ENCODE peak calls at places on chromosomes 6 and 20, in seven cellular contexts. One of them, this sample, is unnamed.

GRCh38 chr6:75207211-75207984 is 1.5 kb upstream of the COL12A1 start:
- DNase-seq in stomach: no peak
- DNase-seq in A549: no peak
- DNase-seq in SK-N-SH: peak; percentile 15
- DNase-seq in ovary: peak; percentile 36
- DNase-seq in tibial nerve: no peak
- DNase-seq in H1: no peak
- DNase-seq in this sample: no peak

GRCh38 chr20:61788343-61788742 is 277.3 kb downstream of the TAF4 start:
- DNase-seq in stomach: no peak
- DNase-seq in A549: no peak
- DNase-seq in SK-N-SH: no peak
- DNase-seq in ovary: no peak
- DNase-seq in tibial nerve: no peak
- DNase-seq in H1: no peak
- DNase-seq in this sample: no peak

GRCh38 chr6:158622545-158623190 is 21.9 kb downstream of the DYNLT1 start:
- DNase-seq in stomach: peak; percentile 17
- DNase-seq in A549: no peak
- DNase-seq in SK-N-SH: no peak
- DNase-seq in ovary: peak; percentile 9
- DNase-seq in tibial nerve: no peak
- DNase-seq in H1: no peak
- DNase-seq in this sample: no peak

GRCh38 chr6:144480518-144480917 is 195.4 kb downstream of the UTRN start:
- DNase-seq in stomach: no peak
- DNase-seq in A549: no peak
- DNase-seq in SK-N-SH: no peak
- DNase-seq in ovary: no peak
- DNase-seq in tibial nerve: no peak
- DNase-seq in H1: no peak
- DNase-seq in this sample: no peak

GRCh38 chr6:83461438-83461837 is 30.6 kb upstream of the ME1 start:
- DNase-seq in stomach: no peak
- DNase-seq in A549: no peak
- DNase-seq in SK-N-SH: no peak
- DNase-seq in ovary: no peak
- DNase-seq in tibial nerve: no peak
- DNase-seq in H1: no peak
- DNase-seq in this sample: no peak

GRCh38 chr20:17614176-17614811 is 44.4 kb downstream of the DSTN start:
- DNase-seq in stomach: peak; percentile 83
- DNase-seq in A549: no peak
- DNase-seq in SK-N-SH: peak; percentile 14
- DNase-seq in ovary: peak; percentile 84
- DNase-seq in tibial nerve: no peak
- DNase-seq in H1: no peak
- DNase-seq in this sample: peak; percentile 78

GRCh38 chr6:157813757-157814455 is 9.1 kb upstream of the SNX9 start:
- DNase-seq in stomach: no peak
- DNase-seq in A549: no peak
- DNase-seq in SK-N-SH: no peak
- DNase-seq in ovary: no peak
- DNase-seq in tibial nerve: no peak
- DNase-seq in H1: no peak
- DNase-seq in this sample: no peak

GRCh38 chr6:169084067-169084466 is 169.6 kb downstream of the THBS2 start:
- DNase-seq in stomach: no peak
- DNase-seq in A549: no peak
- DNase-seq in SK-N-SH: no peak
- DNase-seq in ovary: no peak
- DNase-seq in tibial nerve: no peak
- DNase-seq in H1: no peak
- DNase-seq in this sample: no peak

GRCh38 chr6:54981647-54982046 is 135.1 kb downstream of the FAM83B start:
- DNase-seq in stomach: no peak
- DNase-seq in A549: no peak
- DNase-seq in SK-N-SH: no peak
- DNase-seq in ovary: no peak
- DNase-seq in tibial nerve: no peak
- DNase-seq in H1: no peak
- DNase-seq in this sample: no peak

GRCh38 chr6:116648161-116648560 is 20.4 kb downstream of the ZUP1 start:
- DNase-seq in stomach: no peak
- DNase-seq in A549: no peak
- DNase-seq in SK-N-SH: no peak
- DNase-seq in ovary: no peak
- DNase-seq in tibial nerve: no peak
- DNase-seq in H1: no peak
- DNase-seq in this sample: no peak

GRCh38 chr6:53734473-53735299 is 60.1 kb upstream of the LRRC1 start:
- DNase-seq in stomach: peak; percentile 60
- DNase-seq in A549: peak; percentile 56
- DNase-seq in SK-N-SH: peak; percentile 9
- DNase-seq in ovary: no peak
- DNase-seq in tibial nerve: no peak
- DNase-seq in H1: peak; percentile 29
- DNase-seq in this sample: peak; percentile 68

GRCh38 chr6:44512868-44513641 is 125.5 kb downstream of the CDC5L start:
- DNase-seq in stomach: no peak
- DNase-seq in A549: no peak
- DNase-seq in SK-N-SH: no peak
- DNase-seq in ovary: no peak
- DNase-seq in tibial nerve: no peak
- DNase-seq in H1: no peak
- DNase-seq in this sample: no peak

DNA sequence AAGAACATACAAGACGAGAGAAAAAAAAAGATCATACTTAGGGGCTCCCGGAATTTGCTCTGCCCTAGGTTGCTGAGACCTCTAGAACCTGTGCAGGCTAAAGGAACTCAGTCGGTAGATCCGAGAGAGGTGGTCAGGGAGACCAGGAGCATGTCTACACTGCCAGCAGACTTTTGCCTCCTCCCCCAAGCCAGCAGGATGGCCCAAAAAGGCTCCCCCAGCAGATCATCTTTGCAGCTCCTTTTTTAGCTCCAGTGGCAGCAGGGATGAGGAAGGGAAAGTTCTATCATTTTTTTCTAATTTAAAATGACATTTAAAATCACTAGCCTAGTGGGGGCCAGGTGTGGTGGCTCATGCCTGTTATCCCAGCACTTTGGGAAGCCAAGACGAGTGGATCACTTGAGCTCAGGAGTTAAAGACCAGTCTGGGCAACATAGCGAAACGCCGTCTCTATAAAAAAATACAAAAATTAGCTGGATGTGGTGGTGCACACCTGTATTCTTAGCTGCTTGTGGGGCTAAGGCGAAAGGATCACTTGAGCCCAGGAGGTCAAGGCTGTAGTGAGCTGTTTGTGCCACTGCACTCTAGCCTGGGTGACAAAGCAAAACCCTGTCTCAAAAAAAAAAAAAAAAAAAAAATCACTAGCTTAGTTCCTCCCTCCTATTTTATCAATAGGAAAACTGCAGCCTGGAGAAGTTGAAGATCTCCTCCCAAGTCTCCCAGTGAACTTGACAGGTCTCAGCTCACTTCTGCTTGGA is 69.3 kb upstream of the MYL9 start:
- DNase-seq in stomach: no peak
- DNase-seq in A549: no peak
- DNase-seq in SK-N-SH: no peak
- DNase-seq in ovary: no peak
- DNase-seq in tibial nerve: no peak
- DNase-seq in H1: no peak
- DNase-seq in this sample: no peak
- H3K4me1 ChIP-seq in stomach: peaks cover 87% of the 10 kb centered on the region
- H3K4me1 ChIP-seq in A549: peaks cover 85% of the 10 kb centered on the region
- H3K4me1 ChIP-seq in SK-N-SH: peaks cover 49% of the 10 kb centered on the region
- H3K4me1 ChIP-seq in ovary: peaks cover 35% of the 10 kb centered on the region
- H3K4me1 ChIP-seq in tibial nerve: peaks cover 60% of the 10 kb centered on the region
- H3K4me1 ChIP-seq in H1: peaks cover 6% of the 10 kb centered on the region
- H3K4me1 ChIP-seq in this sample: peaks cover 74% of the 10 kb centered on the region

DNA sequence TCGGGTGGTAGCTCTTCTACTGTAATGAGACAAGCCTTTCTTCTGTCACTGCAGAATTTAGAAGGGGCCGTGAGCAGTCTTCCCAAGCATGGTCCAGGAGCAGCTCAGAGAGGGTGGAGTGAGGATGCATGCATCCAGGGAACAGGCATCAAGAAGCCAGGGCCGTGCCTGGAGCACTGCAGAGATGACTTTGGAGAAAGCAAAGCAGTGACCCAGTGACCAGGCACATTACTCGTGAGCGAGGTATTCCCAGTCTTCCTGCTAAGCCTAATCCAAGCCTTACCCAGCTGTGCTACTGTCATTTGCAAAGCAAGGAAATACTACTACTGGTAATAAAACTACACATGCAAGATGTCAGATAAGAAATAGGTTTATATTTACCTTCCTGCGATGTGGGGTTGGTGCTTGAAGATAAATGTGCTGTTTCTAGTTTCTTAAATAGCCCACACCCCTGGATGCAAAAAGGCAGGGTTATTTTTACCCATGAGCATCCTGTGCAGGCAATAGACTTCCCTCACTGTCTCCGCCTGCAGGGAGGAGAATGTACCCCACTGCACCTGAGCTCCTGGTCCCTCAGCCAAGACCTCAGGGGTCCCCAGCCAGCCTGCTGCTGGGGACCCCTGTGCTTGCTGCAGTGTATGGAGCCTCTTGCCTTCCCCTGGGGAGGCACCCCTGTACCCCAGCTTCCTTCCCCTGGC is 62.9 kb downstream of the SSR1 start:
- DNase-seq in stomach: no peak
- DNase-seq in A549: no peak
- DNase-seq in SK-N-SH: no peak
- DNase-seq in ovary: no peak
- DNase-seq in tibial nerve: no peak
- DNase-seq in H1: no peak
- DNase-seq in this sample: no peak
- TF ChIP-seq CTCF in stomach: no peak
- TF ChIP-seq CTCF in A549: no peak
- TF ChIP-seq CTCF in SK-N-SH: no peak
- TF ChIP-seq CTCF in ovary: no peak
- TF ChIP-seq CTCF in tibial nerve: no peak
- TF ChIP-seq CTCF in H1: peak; percentile 11
- TF ChIP-seq CTCF in this sample: no peak

DNA sequence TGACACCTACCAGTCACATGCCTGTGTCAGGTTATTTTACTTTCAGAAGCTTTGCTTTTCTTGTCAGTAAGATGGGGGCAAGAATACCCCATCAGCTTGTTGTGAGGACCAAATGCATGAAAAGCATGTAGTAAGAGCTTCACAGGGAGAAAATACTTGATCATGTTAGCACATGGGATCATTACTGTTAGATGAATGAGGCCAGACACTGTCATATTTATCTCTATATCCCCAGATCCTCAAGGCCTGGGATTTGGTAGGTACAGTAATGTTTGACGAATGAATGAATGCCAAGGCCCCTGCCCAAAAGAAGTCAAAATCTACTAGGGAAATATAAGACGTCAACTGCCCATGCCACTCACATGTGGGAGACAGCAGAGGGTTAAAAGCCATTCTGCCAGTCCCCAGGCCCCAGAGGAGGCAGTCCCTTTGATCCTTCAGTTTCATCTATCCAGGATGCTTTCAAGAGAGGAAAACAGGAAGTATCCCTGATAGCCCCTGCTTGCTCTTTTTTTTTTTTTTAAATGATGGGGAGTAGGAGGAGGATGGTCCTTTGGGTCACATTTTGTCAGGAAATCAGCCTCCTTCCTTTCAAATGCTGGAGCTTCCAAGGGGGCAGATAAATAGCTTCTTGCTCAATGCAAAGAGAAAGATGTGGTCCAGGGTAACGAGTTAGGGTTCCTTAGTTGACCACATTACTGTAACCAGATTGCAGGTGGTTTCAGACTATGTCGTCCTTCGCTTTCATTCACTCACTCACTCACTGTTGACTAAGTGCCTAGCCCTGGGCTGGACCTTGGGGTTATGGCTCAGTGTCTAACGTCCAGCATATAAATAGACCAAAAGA is 64.8 kb upstream of the PIM1 start:
- DNase-seq in stomach: no peak
- DNase-seq in A549: no peak
- DNase-seq in SK-N-SH: peak; percentile 39
- DNase-seq in ovary: no peak
- DNase-seq in tibial nerve: no peak
- DNase-seq in H1: no peak
- DNase-seq in this sample: no peak
- TF ChIP-seq EP300 in stomach: no peak
- TF ChIP-seq EP300 in A549: no peak
- TF ChIP-seq EP300 in SK-N-SH: no peak
- TF ChIP-seq EP300 in ovary: no peak
- TF ChIP-seq EP300 in tibial nerve: no peak
- TF ChIP-seq EP300 in H1: no peak
- TF ChIP-seq EP300 in this sample: no peak

GRCh38 chr6:106730264-106730663 is 100.9 kb downstream of the QRSL1 start:
- DNase-seq in stomach: no peak
- DNase-seq in A549: no peak
- DNase-seq in SK-N-SH: no peak
- DNase-seq in ovary: no peak
- DNase-seq in tibial nerve: no peak
- DNase-seq in H1: no peak
- DNase-seq in this sample: no peak
- H3K4me1 ChIP-seq in stomach: peaks cover 30% of the 10 kb centered on the region
- H3K4me1 ChIP-seq in A549: peaks cover 52% of the 10 kb centered on the region
- H3K4me1 ChIP-seq in SK-N-SH: no peaks in the 10 kb centered on the region
- H3K4me1 ChIP-seq in ovary: no peaks in the 10 kb centered on the region
- H3K4me1 ChIP-seq in tibial nerve: no peaks in the 10 kb centered on the region
- H3K4me1 ChIP-seq in H1: no peaks in the 10 kb centered on the region
- H3K4me1 ChIP-seq in this sample: peaks cover 11% of the 10 kb centered on the region

GRCh38 chr20:32610897-32611218 is 25.7 kb upstream of the NOL4L start:
- DNase-seq in stomach: no peak
- DNase-seq in A549: no peak
- DNase-seq in SK-N-SH: no peak
- DNase-seq in ovary: no peak
- DNase-seq in tibial nerve: no peak
- DNase-seq in H1: no peak
- DNase-seq in this sample: no peak

GRCh38 chr20:32613596-32614053 is 28.5 kb upstream of the NOL4L start:
- DNase-seq in stomach: no peak
- DNase-seq in A549: no peak
- DNase-seq in SK-N-SH: no peak
- DNase-seq in ovary: no peak
- DNase-seq in tibial nerve: no peak
- DNase-seq in H1: no peak
- DNase-seq in this sample: no peak

GRCh38 chr20:32612831-32613595 is 27.9 kb upstream of the NOL4L start:
- DNase-seq in stomach: no peak
- DNase-seq in A549: no peak
- DNase-seq in SK-N-SH: no peak
- DNase-seq in ovary: no peak
- DNase-seq in tibial nerve: no peak
- DNase-seq in H1: no peak
- DNase-seq in this sample: no peak

GRCh38 chr20:32611286-32611685 is 26.2 kb upstream of the NOL4L start:
- DNase-seq in stomach: no peak
- DNase-seq in A549: no peak
- DNase-seq in SK-N-SH: no peak
- DNase-seq in ovary: no peak
- DNase-seq in tibial nerve: no peak
- DNase-seq in H1: no peak
- DNase-seq in this sample: no peak

GRCh38 chr20:32612351-32612750 is 27.2 kb upstream of the NOL4L start:
- DNase-seq in stomach: no peak
- DNase-seq in A549: no peak
- DNase-seq in SK-N-SH: no peak
- DNase-seq in ovary: no peak
- DNase-seq in tibial nerve: no peak
- DNase-seq in H1: no peak
- DNase-seq in this sample: no peak
- TF ChIP-seq CTCF in stomach: no peak
- TF ChIP-seq CTCF in A549: no peak
- TF ChIP-seq CTCF in SK-N-SH: no peak
- TF ChIP-seq CTCF in ovary: no peak
- TF ChIP-seq CTCF in tibial nerve: no peak
- TF ChIP-seq CTCF in H1: no peak
- TF ChIP-seq CTCF in this sample: no peak

GRCh38 chr20:31603822-31604566 is 1.1 kb upstream of the ID1 start:
- DNase-seq in stomach: peak; percentile 96
- DNase-seq in A549: peak; percentile 82
- DNase-seq in SK-N-SH: peak; percentile 90
- DNase-seq in ovary: peak; percentile 95
- DNase-seq in tibial nerve: peak; percentile 83
- DNase-seq in H1: peak; percentile 96
- DNase-seq in this sample: peak; percentile 98
- TF ChIP-seq EP300 in stomach: peak; percentile 76
- TF ChIP-seq EP300 in A549: peak; percentile 53
- TF ChIP-seq EP300 in SK-N-SH: peak; percentile 97
- TF ChIP-seq EP300 in ovary: no peak
- TF ChIP-seq EP300 in tibial nerve: peak; percentile 69
- TF ChIP-seq EP300 in H1: peak; percentile 76
- TF ChIP-seq EP300 in this sample: peak; percentile 90

This sample was measured in transverse colon.